ENCODE peak calls at places on chromosomes 13 and 19, in eight cellular contexts. G, Y, T, E, F, B, P and J are unnamed samples.
A peak's percentile ranks its signal among the peaks of the same experiment; 100 is the strongest.

GRCh38 chr13:27339299-27339698 is 68.7 kb downstream of the RASL11A start:
- DNase-seq in B (no peak), E (peak; percentile 18), G (peak; percentile 38), T (peak; percentile 64), P (no peak), Y (no peak), F (peak; percentile 10), J (peak; percentile 8)

GRCh38 chr13:103157434-103158145 is 91.4 kb upstream of the SLC10A2 start:
- DNase-seq in G (no peak), T (no peak), P (no peak), E (no peak), B (no peak), F (no peak), Y (no peak), J (no peak)

GRCh38 chr13:54433511-54434206 is 1405.0 kb downstream of the OLFM4 start:
- DNase-seq in F (no peak), E (no peak), Y (peak; percentile 75), B (no peak), G (no peak), T (no peak), P (no peak), J (no peak)

GRCh38 chr19:35421362-35421761 is 26.7 kb upstream of the FFAR2 start:
- DNase-seq in F (no peak), T (no peak), G (no peak), Y (no peak), P (no peak), B (no peak), E (no peak), J (no peak)

GRCh38 chr19:15249912-15250634 is 17.8 kb upstream of the EPHX3 start:
- DNase-seq in T (no peak), P (no peak), F (no peak), E (no peak), Y (no peak), G (no peak), B (no peak), J (no peak)

GRCh38 chr13:113945857-113946408 is 27.9 kb downstream of the C13orf46 start:
- DNase-seq in T (no peak), E (no peak), F (no peak), Y (no peak), P (no peak), B (no peak), G (no peak), J (no peak)

GRCh38 chr13:106145997-106146864 is 389.2 kb downstream of the EFNB2 start:
- DNase-seq in E (no peak), Y (no peak), F (no peak), B (no peak), T (no peak), P (no peak), G (no peak), J (no peak)

GRCh38 chr19:56367829-56368711 is 25.3 kb downstream of the ZNF582 start:
- DNase-seq in Y (peak; percentile 94), P (peak; percentile 56), G (peak; percentile 88), B (peak; percentile 40), E (peak; percentile 70), F (peak; percentile 43), T (peak; percentile 88), J (peak; percentile 25)

GRCh38 chr13:77359171-77359570 is 32.3 kb upstream of the MYCBP2 start:
- DNase-seq in Y (no peak), B (no peak), G (no peak), F (no peak), T (no peak), P (no peak), E (no peak), J (no peak)

GRCh38 chr13:51000576-51001260 is 91.1 kb downstream of the RNASEH2B start:
- DNase-seq in F (no peak), P (no peak), T (no peak), Y (peak; percentile 93), G (no peak), B (no peak), E (no peak), J (no peak)

GRCh38 chr13:44165895-44166496 is 207.6 kb upstream of the SERP2 start:
- DNase-seq in P (no peak), B (no peak), T (no peak), Y (no peak), E (no peak), G (no peak), F (no peak), J (no peak)